ENCODE peak calls at places on chromosome 12, in ten cellular contexts. Z is nephron progenitor cell; T is HFFc6; O is CD8-positive, alpha-beta T cell; I is HepG2; Y is kidney epithelial cell; D is cardiac fibroblast; R is lower leg skin; P is esophagus squamous epithelium; S is neural crest cell. A is an unnamed sample.
A peak's percentile ranks its signal among the peaks of the same experiment; 100 is the strongest.

GRCh38 chr12:101738920-101739665 is at the start of gene SYCP3:
- DNase-seq in Z (no peak), T (no peak), O (no peak), I (no peak), Y (no peak), D (no peak), R (no peak), P (no peak), S (no peak), A (no peak)

GRCh38 chr12:6928703-6929407 is 1.1 kb downstream of the ATN1 start:
- DNase-seq in Z (no peak), T (no peak), O (peak; percentile 13), I (no peak), Y (no peak), D (no peak), R (no peak), P (no peak), S (no peak), A (no peak)

GRCh38 chr12:81596558-81596957 is 162.6 kb downstream of the PPFIA2 start:
- DNase-seq in Z (no peak), T (no peak), O (no peak), I (no peak), Y (no peak), D (no peak), R (no peak), P (no peak), S (no peak), A (no peak)

GRCh38 chr12:46790066-46790465 is 35.7 kb downstream of the SLC38A4 start:
- DNase-seq in Z (no peak), T (no peak), O (no peak), I (no peak), Y (no peak), D (no peak), R (no peak), P (no peak), S (no peak), A (no peak)

GRCh38 chr12:4272014-4272975 is 1.3 kb upstream of the CCND2 start:
- DNase-seq in Z (peak; percentile 75), T (no peak), O (peak; percentile 93), I (no peak), Y (no peak), D (peak; percentile 67), R (peak; percentile 95), P (peak; percentile 67), S (peak; percentile 63), A (no peak)

GRCh38 chr12:104457746-104458644 is 1.2 kb downstream of the CHST11 start:
- DNase-seq in Z (peak; percentile 44), T (no peak), O (peak; percentile 68), I (no peak), Y (no peak), D (no peak), R (peak; percentile 86), P (no peak), S (peak; percentile 11), A (no peak)

GRCh38 chr12:127121494-127122070 is 1145.4 kb upstream of the TMEM132C start:
- DNase-seq in Z (no peak), T (no peak), O (no peak), I (no peak), Y (no peak), D (no peak), R (no peak), P (no peak), S (no peak), A (no peak)

GRCh38 chr12:4224211-4224878 is 49.2 kb upstream of the CCND2 start:
- DNase-seq in Z (no peak), T (no peak), O (no peak), I (no peak), Y (no peak), D (no peak), R (no peak), P (no peak), S (no peak), A (no peak)

GRCh38 chr12:107399061-107399460 is 286.5 kb upstream of the PWP1 start:
- DNase-seq in Z (no peak), T (no peak), O (no peak), I (no peak), Y (no peak), D (peak; percentile 17), R (no peak), P (no peak), S (no peak), A (no peak)

GRCh38 chr12:43590307-43590706 is 38.3 kb upstream of the ADAMTS20 start:
- DNase-seq in Z (no peak), T (no peak), O (no peak), I (no peak), Y (no peak), D (no peak), R (no peak), P (no peak), S (no peak), A (no peak)

GRCh38 chr12:65695077-65695865 is 129.0 kb upstream of the HMGA2 start:
- DNase-seq in Z (no peak), T (peak; percentile 97), O (no peak), I (peak; percentile 15), Y (peak; percentile 100), D (peak; percentile 99), R (no peak), P (no peak), S (no peak), A (no peak)

GRCh38 chr12:6724409-6724797 is 557 bp downstream of the COPS7A start:
- DNase-seq in Z (peak; percentile 29), T (no peak), O (no peak), I (peak; percentile 20), Y (no peak), D (no peak), R (no peak), P (no peak), S (no peak), A (no peak)

GRCh38 chr12:28771961-28772360 is 377.1 kb upstream of the FAR2 start:
- DNase-seq in Z (no peak), T (no peak), O (no peak), I (no peak), Y (no peak), D (no peak), R (no peak), P (no peak), S (no peak), A (no peak)

DNA sequence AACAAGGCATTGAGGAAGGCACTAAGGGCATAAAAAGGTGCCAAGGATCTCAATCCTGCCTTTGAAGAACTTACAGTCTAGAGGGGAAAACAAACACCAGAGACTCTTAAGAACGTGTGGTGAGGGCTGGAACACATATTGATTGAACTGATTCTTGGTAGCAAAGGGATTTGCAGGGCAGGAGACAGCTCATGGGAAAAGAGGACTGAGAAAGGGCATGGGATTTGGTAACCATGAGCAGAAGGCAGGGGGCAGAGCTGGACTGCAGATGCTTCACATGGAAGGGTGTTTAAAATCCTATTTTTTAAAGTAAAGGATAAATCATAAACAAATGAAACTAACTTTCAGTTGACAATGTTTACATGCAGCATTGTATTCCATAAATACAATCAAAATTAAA is 203.1 kb downstream of the ITPR2 start:
- DNase-seq in Z (no peak), T (no peak), O (no peak), I (no peak), Y (no peak), D (peak; percentile 62), R (no peak), P (no peak), S (no peak), A (no peak)
- TF ChIP-seq CTCF in Z (no peak), T (peak; percentile 76), O (no peak), I (peak; percentile 15), Y (peak; percentile 52), D (peak; percentile 66), R (no peak), P (peak; percentile 14), S (no peak), A (peak; percentile 75)

DNA sequence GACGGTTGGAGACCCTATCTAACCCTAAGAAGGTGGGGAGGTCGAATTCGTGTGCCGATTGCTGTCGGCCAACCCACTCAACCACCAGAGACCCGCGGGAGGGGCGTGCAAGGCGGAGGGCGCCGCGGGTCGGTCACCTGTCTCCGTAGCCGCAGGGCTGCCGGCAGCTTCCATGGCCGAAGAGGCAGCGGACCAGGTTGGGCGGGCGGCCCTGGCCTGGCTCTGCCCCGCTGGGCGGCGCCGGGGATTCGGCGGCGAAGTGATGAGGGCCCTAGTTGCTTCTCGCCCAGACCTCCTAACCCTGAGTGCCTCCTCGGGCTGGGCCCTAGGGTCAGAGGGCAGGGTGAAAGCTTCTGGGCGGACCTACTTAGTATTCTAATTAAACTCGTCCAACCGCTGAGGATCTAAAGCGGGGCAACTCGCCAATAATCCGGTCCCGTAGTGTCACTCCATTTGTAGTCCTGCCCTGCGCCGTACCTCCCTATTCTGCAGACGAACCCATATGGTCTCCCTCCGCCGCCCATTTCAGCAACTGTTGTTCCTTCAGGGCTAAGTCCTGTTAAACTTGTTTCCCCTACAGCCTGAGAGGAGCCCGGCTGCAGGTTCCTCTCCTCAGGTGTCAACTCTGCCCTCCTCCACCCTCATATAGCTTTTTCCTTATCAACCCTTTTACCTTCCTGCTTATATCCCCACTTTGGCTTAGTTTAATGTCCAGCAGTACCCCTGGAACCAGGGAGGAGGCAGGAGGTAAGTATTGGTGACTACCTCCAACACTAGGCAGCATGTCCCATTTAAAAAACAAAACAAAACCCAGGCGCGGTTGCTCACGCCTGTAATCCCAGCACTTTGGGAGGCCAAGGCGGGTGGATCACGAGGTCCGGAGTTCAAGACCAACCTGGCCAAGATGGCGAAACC is at the start of gene PYM1:
- DNase-seq in Z (peak; percentile 73), T (peak; percentile 65), O (peak; percentile 66), I (peak; percentile 89), Y (no peak), D (peak; percentile 79), R (peak; percentile 97), P (peak; percentile 68), S (peak; percentile 58), A (no peak)
- TF ChIP-seq CTCF in Z (no peak), T (no peak), O (no peak), I (peak; percentile 4), Y (no peak), D (no peak), R (no peak), P (no peak), S (no peak), A (no peak)

DNA sequence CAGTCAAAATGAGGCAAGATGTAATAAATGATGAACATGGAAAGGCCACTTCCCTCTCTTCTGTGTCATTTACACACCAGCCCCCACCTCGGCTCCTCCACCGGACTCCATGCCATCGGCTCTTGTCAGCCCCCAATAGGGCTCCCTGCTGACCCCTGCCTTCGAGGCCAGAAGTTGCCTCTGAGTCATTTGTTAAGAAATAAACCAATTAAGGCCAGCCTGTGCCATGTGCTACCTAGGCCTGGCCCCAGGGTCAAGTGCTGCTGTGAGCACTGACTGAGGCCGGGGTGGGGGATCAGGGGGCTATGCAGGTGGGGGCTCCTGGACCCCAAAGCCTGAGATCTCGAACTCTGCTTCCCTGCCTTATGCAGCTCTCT is 53.2 kb downstream of the TESC start:
- DNase-seq in Z (peak; percentile 33), T (no peak), O (no peak), I (peak; percentile 69), Y (no peak), D (no peak), R (no peak), P (no peak), S (no peak), A (no peak)
- TF ChIP-seq CTCF in Z (peak; percentile 15), T (peak; percentile 32), O (no peak), I (peak; percentile 47), Y (no peak), D (peak; percentile 5), R (no peak), P (no peak), S (peak; percentile 23), A (peak; percentile 19)

DNA sequence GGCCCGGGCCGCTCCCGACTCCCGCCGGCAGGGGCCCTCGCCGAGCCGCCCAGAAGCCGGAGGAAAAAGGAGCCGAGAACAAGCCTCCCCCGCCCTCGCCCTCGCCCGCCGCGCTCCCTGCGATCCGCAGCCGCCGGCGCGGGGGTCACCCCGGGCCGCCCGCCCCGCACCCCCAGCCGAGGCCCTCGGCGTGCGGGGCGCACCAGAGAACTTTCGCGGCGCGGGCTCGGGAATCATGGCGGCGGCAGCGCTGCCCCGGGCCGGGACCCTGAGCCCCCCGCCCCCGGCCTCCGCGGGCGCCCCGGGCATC is 519 bp downstream of the CDK2AP1 start:
- DNase-seq in Z (peak; percentile 84), T (peak; percentile 49), O (peak; percentile 74), I (peak; percentile 31), Y (no peak), D (peak; percentile 52), R (peak; percentile 95), P (no peak), S (peak; percentile 61), A (peak; percentile 48)
- TF ChIP-seq CTCF in Z (no peak), T (peak; percentile 59), O (no peak), I (peak; percentile 60), Y (peak; percentile 21), D (peak; percentile 27), R (no peak), P (peak; percentile 66), S (peak; percentile 63), A (peak; percentile 70)